ENCODE peak calls at places on chromosomes 7 and 10, in eight cellular contexts. O is WERI-Rb-1, H is prostate gland, N is astrocyte, B is transverse colon, L is right lobe of liver, E is uterus, C is A549. I is an unnamed sample.
A peak's percentile ranks its signal among the peaks of the same experiment; 100 is the strongest.

GRCh38 chr10:86661161-86662025 is 6.9 kb upstream of the LDB3 start:
- DNase-seq in L (no peak), O (no peak), N (no peak), H (no peak), C (no peak), E (no peak), B (no peak), I (peak; percentile 49)

GRCh38 chr7:5670173-5670933 is 111.1 kb downstream of the RNF216 start:
- DNase-seq in H (no peak), B (no peak), C (no peak), L (no peak), N (no peak), E (no peak), O (no peak), I (no peak)

GRCh38 chr10:79413196-79413595 is 32.2 kb downstream of the ZCCHC24 start:
- DNase-seq in B (no peak), H (no peak), N (no peak), E (peak; percentile 31), O (peak; percentile 61), C (no peak), L (no peak), I (no peak)

GRCh38 chr7:26684447-26684846 is 179.9 kb downstream of the SKAP2 start:
- DNase-seq in E (no peak), C (no peak), L (no peak), B (no peak), H (no peak), O (no peak), N (no peak), I (no peak)

GRCh38 chr10:110206988-110207804 is at the start of gene MXI1:
- DNase-seq in B (peak; percentile 90), O (peak; percentile 83), E (peak; percentile 71), L (peak; percentile 83), H (peak; percentile 82), C (peak; percentile 92), N (peak; percentile 80), I (peak; percentile 87)

GRCh38 chr7:153188630-153189029 is 429.1 kb downstream of the ACTR3B start:
- DNase-seq in L (no peak), N (no peak), E (no peak), O (no peak), C (no peak), B (no peak), H (no peak), I (no peak)

GRCh38 chr10:106582291-106582690 is 582.2 kb downstream of the SORCS1 start:
- DNase-seq in L (no peak), O (no peak), H (no peak), C (peak; percentile 8), B (no peak), N (peak; percentile 7), E (no peak), I (peak; percentile 46)

GRCh38 chr10:77223532-77224460 is 413.8 kb downstream of the KCNMA1 start:
- DNase-seq in H (no peak), N (no peak), E (no peak), O (no peak), L (no peak), B (no peak), C (no peak), I (no peak)

GRCh38 chr10:110444009-110444347 is 53.7 kb upstream of the DUSP5 start:
- DNase-seq in L (no peak), B (no peak), C (no peak), N (no peak), E (no peak), O (peak; percentile 50), H (no peak), I (no peak)

GRCh38 chr7:137820677-137821420 is 25.9 kb downstream of the DGKI start:
- DNase-seq in H (peak; percentile 6), E (peak; percentile 29), C (no peak), O (peak; percentile 20), N (peak; percentile 85), B (no peak), L (peak; percentile 71), I (peak; percentile 79)

GRCh38 chr10:132861884-132862461 is 76.0 kb upstream of the NKX6-2 start:
- DNase-seq in H (no peak), N (no peak), E (peak; percentile 11), L (peak; percentile 46), C (no peak), B (peak; percentile 7), O (no peak), I (no peak)

GRCh38 chr10:78548369-78548985 is 514.8 kb downstream of the RPS24 start:
- DNase-seq in C (no peak), O (no peak), E (no peak), H (no peak), N (no peak), B (no peak), L (no peak), I (no peak)

GRCh38 chr10:102656026-102656425 is 11.7 kb downstream of the TRIM8 start:
- DNase-seq in C (no peak), B (no peak), E (no peak), L (no peak), H (no peak), O (no peak), N (no peak), I (no peak)

GRCh38 chr10:116272497-116273221 is at the start of gene GFRA1:
- DNase-seq in B (no peak), E (no peak), H (no peak), N (no peak), O (peak; percentile 58), L (peak; percentile 77), C (peak; percentile 21), I (peak; percentile 13)

GRCh38 chr7:3089493-3089892 is 45.8 kb upstream of the CARD11 start:
- DNase-seq in O (peak; percentile 20), N (no peak), L (no peak), H (no peak), B (no peak), E (no peak), C (peak; percentile 51), I (peak; percentile 26)

GRCh38 chr10:84293574-84294016 is 34.8 kb upstream of the CCSER2 start:
- DNase-seq in E (no peak), H (no peak), O (peak; percentile 71), B (no peak), N (no peak), C (no peak), L (no peak), I (no peak)

GRCh38 chr10:126917975-126918908 is 13.0 kb downstream of the DOCK1 start:
- DNase-seq in L (peak; percentile 81), C (no peak), O (no peak), H (no peak), E (no peak), B (no peak), N (no peak), I (no peak)

GRCh38 chr7:139328375-139328774 is 12.8 kb upstream of the FMC1 start:
- DNase-seq in H (no peak), B (no peak), L (no peak), C (peak; percentile 20), E (no peak), O (no peak), N (peak; percentile 63), I (peak; percentile 78)

GRCh38 chr7:32290015-32290414 is 200.2 kb downstream of the LSM5 start:
- DNase-seq in H (no peak), E (no peak), L (no peak), O (no peak), B (no peak), C (no peak), N (no peak), I (no peak)

GRCh38 chr7:118288098-118288497 is 63.6 kb downstream of the ANKRD7 start:
- DNase-seq in H (no peak), L (no peak), N (no peak), E (no peak), C (no peak), O (no peak), B (no peak), I (no peak)

GRCh38 chr7:33643497-33643896 is 261.8 kb upstream of the BMPER start:
- DNase-seq in N (no peak), C (no peak), E (no peak), O (no peak), H (no peak), L (no peak), B (no peak), I (no peak)

GRCh38 chr7:74343281-74344127 is 54.3 kb downstream of the CLIP2 start:
- DNase-seq in E (no peak), H (no peak), N (peak; percentile 81), C (peak; percentile 71), B (no peak), O (no peak), L (no peak), I (peak; percentile 73)

GRCh38 chr10:132322621-132323048 is 9.4 kb upstream of the LRRC27 start:
- DNase-seq in H (no peak), N (no peak), L (no peak), B (no peak), E (no peak), C (peak; percentile 63), O (no peak), I (peak; percentile 68)

GRCh38 chr7:70649323-70649722 is 482.6 kb upstream of the GALNT17 start:
- DNase-seq in N (no peak), C (no peak), O (no peak), E (no peak), H (no peak), B (no peak), L (no peak), I (no peak)
- TF ChIP-seq CTCF in N (no peak), C (no peak), O (no peak), E (no peak), H (no peak), B (no peak), L (no peak), I (no peak)

GRCh38 chr7:150993511-150993910 is 2.7 kb downstream of the NOS3 start:
- DNase-seq in C (no peak), N (no peak), H (no peak), O (no peak), B (no peak), E (peak; percentile 71), L (peak; percentile 64), I (no peak)
- H3K4me3 ChIP-seq in C (no peak overlapping the region), N (no peak overlapping the region), H (no peak overlapping the region), O (no peak overlapping the region), B (no peak overlapping the region), E (no peak overlapping the region), L (peak overlapping the region; percentile 27), I (no peak overlapping the region)

GRCh38 chr7:129836983-129837382 is 115.8 kb downstream of the UBE2H start:
- DNase-seq in B (no peak), E (no peak), C (no peak), O (no peak), N (no peak), L (no peak), H (no peak), I (no peak)

GRCh38 chr7:129843982-129844840 is 108.5 kb downstream of the UBE2H start:
- DNase-seq in E (no peak), H (no peak), O (no peak), B (no peak), C (peak; percentile 32), L (no peak), N (no peak), I (no peak)

GRCh38 chr7:129841465-129841864 is 111.3 kb downstream of the UBE2H start:
- DNase-seq in C (no peak), N (no peak), E (no peak), L (no peak), H (no peak), B (no peak), O (no peak), I (no peak)

GRCh38 chr7:129843365-129843898 is 109.3 kb downstream of the UBE2H start:
- DNase-seq in L (no peak), H (no peak), O (no peak), E (no peak), B (no peak), N (no peak), C (no peak), I (no peak)

GRCh38 chr7:129840757-129841156 is 112.0 kb downstream of the UBE2H start:
- DNase-seq in B (no peak), L (no peak), N (peak; percentile 90), H (no peak), E (no peak), C (no peak), O (no peak), I (peak; percentile 72)
- TF ChIP-seq CTCF in B (no peak), L (no peak), N (no peak), H (no peak), E (no peak), C (no peak), O (no peak), I (no peak)

GRCh38 chr10:92594194-92594593 is 1.3 kb downstream of the KIF11 start:
- DNase-seq in N (no peak), E (no peak), L (no peak), H (no peak), O (no peak), B (no peak), C (no peak), I (no peak)
- H3K4me3 ChIP-seq in N (peak overlapping the region; percentile 98), E (no peak overlapping the region), L (no peak overlapping the region), H (no peak overlapping the region), O (peak overlapping the region; percentile 96), B (no peak overlapping the region), C (peak overlapping the region; percentile 63), I (peak overlapping the region; percentile 90)

I was measured in fibroblast of pulmonary artery.